ENCODE peak calls at places on chromosome 22, in five cellular contexts. One of them, this sample, is unnamed.

GRCh38 chr22:46380069-46380468 is 44.6 kb downstream of the TRMU start:
- DNase-seq in type B pancreatic cell: no peak
- DNase-seq in colonic mucosa: no peak
- DNase-seq in B cell: no peak
- DNase-seq in H9: no peak
- DNase-seq in this sample: no peak

GRCh38 chr22:24146190-24146616 is 35.1 kb upstream of the SUSD2 start:
- DNase-seq in type B pancreatic cell: no peak
- DNase-seq in B cell: peak
- DNase-seq in H9: peak
- DNase-seq in colonic mucosa: peak
- DNase-seq in this sample: peak

GRCh38 chr22:37981282-37982011 is 2.9 kb downstream of the SOX10 start:
- DNase-seq in B cell: no peak
- DNase-seq in H9: no peak
- DNase-seq in colonic mucosa: peak
- DNase-seq in type B pancreatic cell: no peak
- DNase-seq in this sample: no peak

GRCh38 chr22:46931414-46931813 is 169.0 kb downstream of the TBC1D22A start:
- DNase-seq in type B pancreatic cell: no peak
- DNase-seq in H9: no peak
- DNase-seq in B cell: no peak
- DNase-seq in colonic mucosa: peak
- DNase-seq in this sample: no peak

GRCh38 chr22:40224702-40225101 is 47.0 kb downstream of the TNRC6B start:
- DNase-seq in H9: no peak
- DNase-seq in colonic mucosa: no peak
- DNase-seq in B cell: no peak
- DNase-seq in type B pancreatic cell: no peak
- DNase-seq in this sample: no peak

GRCh38 chr22:24230911-24231656 is 13.8 kb downstream of the GGT5 start:
- DNase-seq in H9: peak
- DNase-seq in B cell: peak
- DNase-seq in type B pancreatic cell: no peak
- DNase-seq in colonic mucosa: peak
- DNase-seq in this sample: peak

GRCh38 chr22:46754826-46755225 is 7.6 kb upstream of the TBC1D22A start:
- DNase-seq in H9: no peak
- DNase-seq in type B pancreatic cell: no peak
- DNase-seq in colonic mucosa: no peak
- DNase-seq in B cell: no peak
- DNase-seq in this sample: no peak

GRCh38 chr22:44214187-44214586 is 33.5 kb downstream of the PARVG start:
- DNase-seq in H9: no peak
- DNase-seq in B cell: no peak
- DNase-seq in colonic mucosa: no peak
- DNase-seq in type B pancreatic cell: peak
- DNase-seq in this sample: no peak

GRCh38 chr22:43242627-43243026 is 55.7 kb upstream of the TTLL12 start:
- DNase-seq in colonic mucosa: no peak
- DNase-seq in B cell: no peak
- DNase-seq in H9: no peak
- DNase-seq in type B pancreatic cell: no peak
- DNase-seq in this sample: no peak

GRCh38 chr22:30858976-30859713 is 109.4 kb downstream of the MORC2 start:
- DNase-seq in type B pancreatic cell: peak
- DNase-seq in colonic mucosa: no peak
- DNase-seq in B cell: no peak
- DNase-seq in H9: peak
- DNase-seq in this sample: no peak

GRCh38 chr22:47759909-47760308 is 997.5 kb downstream of the TBC1D22A start:
- DNase-seq in type B pancreatic cell: no peak
- DNase-seq in B cell: no peak
- DNase-seq in colonic mucosa: no peak
- DNase-seq in H9: no peak
- DNase-seq in this sample: no peak

GRCh38 chr22:44422742-44423370 is 75.2 kb downstream of the RTL6 start:
- DNase-seq in B cell: no peak
- DNase-seq in type B pancreatic cell: no peak
- DNase-seq in colonic mucosa: no peak
- DNase-seq in H9: no peak
- DNase-seq in this sample: no peak

GRCh38 chr22:47209547-47210023 is 447.1 kb downstream of the TBC1D22A start:
- DNase-seq in B cell: no peak
- DNase-seq in type B pancreatic cell: no peak
- DNase-seq in H9: no peak
- DNase-seq in colonic mucosa: peak
- DNase-seq in this sample: no peak

GRCh38 chr22:24969588-24970301 is 17.2 kb downstream of the KIAA1671 start:
- DNase-seq in type B pancreatic cell: no peak
- DNase-seq in B cell: no peak
- DNase-seq in H9: no peak
- DNase-seq in colonic mucosa: peak
- DNase-seq in this sample: no peak

GRCh38 chr22:41021039-41021654 is 70.0 kb downstream of the RBX1 start:
- DNase-seq in B cell: peak
- DNase-seq in H9: peak
- DNase-seq in type B pancreatic cell: no peak
- DNase-seq in colonic mucosa: peak
- DNase-seq in this sample: peak

GRCh38 chr22:43706151-43706550 is 106.0 kb downstream of the EFCAB6 start:
- DNase-seq in colonic mucosa: no peak
- DNase-seq in type B pancreatic cell: no peak
- DNase-seq in H9: peak
- DNase-seq in B cell: no peak
- DNase-seq in this sample: no peak

GRCh38 chr22:26556904-26557303 is 33.0 kb downstream of the TPST2 start:
- DNase-seq in H9: no peak
- DNase-seq in colonic mucosa: no peak
- DNase-seq in type B pancreatic cell: no peak
- DNase-seq in B cell: no peak
- DNase-seq in this sample: no peak

GRCh38 chr22:42773161-42773560 is 52.5 kb upstream of the A4GALT start:
- DNase-seq in H9: no peak
- DNase-seq in colonic mucosa: no peak
- DNase-seq in type B pancreatic cell: no peak
- DNase-seq in B cell: peak
- DNase-seq in this sample: no peak

GRCh38 chr22:24319451-24319850 is 48.8 kb downstream of the SPECC1L start:
- DNase-seq in H9: no peak
- DNase-seq in type B pancreatic cell: no peak
- DNase-seq in colonic mucosa: no peak
- DNase-seq in B cell: no peak
- DNase-seq in this sample: no peak

GRCh38 chr22:22099833-22100812 is 117.5 kb upstream of the TOP3B start:
- DNase-seq in type B pancreatic cell: no peak
- DNase-seq in colonic mucosa: no peak
- DNase-seq in H9: peak
- DNase-seq in B cell: peak
- DNase-seq in this sample: no peak
- TF ChIP-seq CTCF in type B pancreatic cell: peak
- TF ChIP-seq CTCF in colonic mucosa: no peak
- TF ChIP-seq CTCF in H9: peak
- TF ChIP-seq CTCF in B cell: peak
- TF ChIP-seq CTCF in this sample: no peak

GRCh38 chr22:39185601-39186012 is 33.1 kb upstream of the CBX7 start:
- DNase-seq in B cell: no peak
- DNase-seq in type B pancreatic cell: no peak
- DNase-seq in colonic mucosa: no peak
- DNase-seq in H9: no peak
- DNase-seq in this sample: no peak
- TF ChIP-seq CTCF in B cell: no peak
- TF ChIP-seq CTCF in type B pancreatic cell: peak
- TF ChIP-seq CTCF in colonic mucosa: no peak
- TF ChIP-seq CTCF in H9: no peak
- TF ChIP-seq CTCF in this sample: no peak

DNA sequence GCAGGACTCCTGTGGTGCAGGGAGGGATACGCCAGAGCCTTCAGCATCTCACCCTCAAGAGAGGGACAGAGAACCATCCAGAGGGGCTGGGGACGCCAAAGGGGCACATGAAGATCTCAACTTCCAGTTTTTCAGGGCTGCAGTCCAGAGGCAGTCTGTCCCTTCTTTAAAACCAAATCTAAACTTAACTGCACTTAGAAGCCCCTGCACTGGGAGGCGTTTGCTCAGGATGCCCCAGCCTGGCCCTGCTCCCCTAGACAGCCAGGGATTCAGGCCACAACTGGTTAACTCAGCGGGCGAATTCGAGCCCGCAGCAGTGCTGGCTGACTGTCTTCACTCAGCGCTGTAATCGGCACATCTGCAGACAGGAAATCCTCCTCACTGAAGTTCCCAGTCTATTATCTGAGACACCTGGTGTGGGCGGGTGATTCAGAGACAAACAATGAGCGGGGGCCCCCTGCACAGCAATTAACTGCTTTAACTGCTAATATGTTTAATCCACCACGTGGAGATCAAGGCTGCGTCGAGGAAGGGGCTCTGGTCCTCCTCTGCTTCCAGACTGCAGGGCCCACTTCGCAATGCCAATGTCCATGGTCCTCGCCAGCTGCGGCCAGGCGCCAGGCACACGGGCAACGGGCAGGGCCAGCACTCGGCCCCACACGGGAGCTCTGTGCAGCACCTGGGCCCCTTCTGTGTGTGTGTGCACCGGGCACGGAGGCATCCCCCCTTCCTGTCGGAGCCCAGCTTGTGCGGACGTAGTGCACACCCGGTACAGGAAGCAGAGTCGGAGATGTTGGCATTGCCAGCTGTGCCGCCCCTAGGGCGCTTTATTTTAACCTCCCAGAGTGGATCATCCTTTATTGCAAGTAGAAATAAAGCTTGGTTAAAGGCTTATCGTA is 36.9 kb upstream of the GNB1L start:
- DNase-seq in type B pancreatic cell: no peak
- DNase-seq in colonic mucosa: no peak
- DNase-seq in H9: peak
- DNase-seq in B cell: peak
- DNase-seq in this sample: no peak
- TF ChIP-seq CTCF in type B pancreatic cell: peak
- TF ChIP-seq CTCF in colonic mucosa: no peak
- TF ChIP-seq CTCF in H9: peak
- TF ChIP-seq CTCF in B cell: no peak
- TF ChIP-seq CTCF in this sample: no peak

DNA sequence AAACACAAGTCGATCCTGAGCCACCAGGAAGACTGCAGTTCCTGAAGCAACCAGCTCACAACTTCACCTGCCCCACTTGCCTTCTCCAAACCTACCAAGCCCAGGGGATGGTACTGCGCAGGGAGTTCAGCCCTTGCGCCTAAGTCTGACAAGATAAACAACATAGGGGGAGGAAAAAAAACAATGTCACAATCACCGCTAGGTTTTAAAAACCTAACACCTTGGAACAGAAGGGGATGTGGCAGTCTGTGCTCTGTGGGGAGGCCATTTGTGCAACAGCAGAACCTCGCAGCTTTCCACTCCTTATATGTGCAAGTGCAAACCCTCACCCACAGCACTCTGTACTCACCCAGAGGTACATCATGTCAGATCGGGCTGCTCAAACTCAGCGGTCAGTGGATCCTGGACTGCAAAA is 134.2 kb downstream of the RBFOX2 start:
- DNase-seq in colonic mucosa: no peak
- DNase-seq in B cell: no peak
- DNase-seq in type B pancreatic cell: no peak
- DNase-seq in H9: no peak
- DNase-seq in this sample: no peak
- TF ChIP-seq CTCF in colonic mucosa: no peak
- TF ChIP-seq CTCF in B cell: no peak
- TF ChIP-seq CTCF in type B pancreatic cell: peak
- TF ChIP-seq CTCF in H9: no peak
- TF ChIP-seq CTCF in this sample: no peak

GRCh38 chr22:20061481-20061861 is 18.6 kb upstream of the DGCR8 start:
- DNase-seq in type B pancreatic cell: no peak
- DNase-seq in H9: no peak
- DNase-seq in B cell: no peak
- DNase-seq in colonic mucosa: no peak
- DNase-seq in this sample: no peak

GRCh38 chr22:20062766-20063083 is 17.3 kb upstream of the DGCR8 start:
- DNase-seq in colonic mucosa: no peak
- DNase-seq in B cell: no peak
- DNase-seq in H9: no peak
- DNase-seq in type B pancreatic cell: no peak
- DNase-seq in this sample: no peak

GRCh38 chr22:20058989-20059770 is 20.9 kb upstream of the DGCR8 start:
- DNase-seq in type B pancreatic cell: no peak
- DNase-seq in B cell: no peak
- DNase-seq in H9: no peak
- DNase-seq in colonic mucosa: no peak
- DNase-seq in this sample: no peak

GRCh38 chr22:20062043-20062765 is 17.8 kb upstream of the DGCR8 start:
- DNase-seq in H9: no peak
- DNase-seq in colonic mucosa: no peak
- DNase-seq in B cell: no peak
- DNase-seq in type B pancreatic cell: no peak
- DNase-seq in this sample: no peak

DNA sequence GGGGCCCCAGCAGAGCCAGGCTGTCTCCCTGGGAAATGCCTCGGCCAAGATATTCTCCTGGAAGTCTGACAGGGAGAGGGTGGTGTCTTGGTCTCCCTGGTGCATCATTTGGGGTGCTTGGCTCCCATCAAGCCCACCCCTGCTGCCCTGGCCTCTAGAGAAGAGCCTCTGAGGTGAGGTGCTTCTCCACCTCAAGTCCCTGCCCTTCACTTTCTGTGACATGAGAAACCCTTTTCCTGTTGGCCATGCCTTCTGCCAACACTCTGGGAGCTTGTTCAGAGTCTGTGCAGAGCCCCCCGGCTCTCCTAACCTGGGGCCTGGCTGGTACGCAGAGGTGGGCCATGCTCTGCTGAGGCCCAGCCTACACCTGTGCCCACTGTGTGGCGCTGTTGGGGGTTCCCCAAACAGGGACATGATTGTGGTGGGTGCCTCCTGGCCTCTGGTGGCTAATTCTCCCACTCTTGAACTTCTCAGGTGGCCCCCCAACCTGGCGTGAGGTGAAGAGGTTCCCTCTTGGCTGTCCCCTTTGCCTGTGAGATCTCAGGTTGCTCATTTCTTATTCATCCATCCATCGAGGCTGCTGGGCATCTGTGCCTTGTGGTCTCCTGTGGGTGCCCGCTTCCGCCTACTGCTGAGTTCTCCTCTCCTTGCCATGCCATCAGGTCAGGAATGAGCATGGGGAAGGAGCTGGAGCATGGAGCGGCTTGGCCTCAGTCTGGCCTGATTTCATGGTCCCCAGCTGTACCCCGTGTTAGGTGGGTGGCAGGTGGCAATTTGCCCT is 19.2 kb upstream of the DGCR8 start:
- DNase-seq in H9: no peak
- DNase-seq in B cell: no peak
- DNase-seq in type B pancreatic cell: no peak
- DNase-seq in colonic mucosa: no peak
- DNase-seq in this sample: no peak
- TF ChIP-seq CTCF in H9: peak
- TF ChIP-seq CTCF in B cell: no peak
- TF ChIP-seq CTCF in type B pancreatic cell: no peak
- TF ChIP-seq CTCF in colonic mucosa: no peak
- TF ChIP-seq CTCF in this sample: no peak

This sample was measured in nephron progenitor cell.